ENCODE peak calls at places on chromosomes 4 and X, in six cellular contexts. H is A549, I is MM.1S, K is HepG2, J is GM23338, X is H9. V is an unnamed sample.

GRCh38 chrX:150084474-150085229 is 146.4 kb upstream of the EOLA2 start:
- DNase-seq in J (no peak), K (no peak), H (no peak), I (no peak), X (no peak), V (peak; percentile 73)

GRCh38 chr4:112956458-112956857 is 93.0 kb upstream of the ANK2 start:
- DNase-seq in I (no peak), H (no peak), J (no peak), X (no peak), K (no peak), V (peak; percentile 65)

GRCh38 chrX:84186603-84187358 is 1.2 kb downstream of the RPS6KA6 start:
- DNase-seq in I (peak; percentile 48), J (peak; percentile 44), X (peak; percentile 43), K (no peak), H (peak; percentile 3), V (peak; percentile 83)

GRCh38 chrX:17655232-17656034 is 81.9 kb upstream of the SCML1 start:
- DNase-seq in J (peak; percentile 41), X (peak; percentile 42), K (no peak), I (no peak), H (no peak), V (peak; percentile 86)

GRCh38 chr4:108830509-108831244 is 67.8 kb upstream of the ETNPPL start:
- DNase-seq in X (no peak), I (peak; percentile 97), H (no peak), J (no peak), K (no peak), V (no peak)

GRCh38 chrX:17669458-17669857 is 67.8 kb upstream of the SCML1 start:
- DNase-seq in I (no peak), X (no peak), J (peak; percentile 39), H (no peak), K (no peak), V (no peak)

GRCh38 chrX:104193485-104193884 is 27.2 kb downstream of the FAM199X start:
- DNase-seq in K (no peak), H (no peak), X (no peak), I (no peak), J (no peak), V (no peak)

GRCh38 chr4:14856076-14856926 is 146.0 kb upstream of the CPEB2 start:
- DNase-seq in J (no peak), X (no peak), I (no peak), H (peak; percentile 65), K (peak; percentile 4), V (peak; percentile 96)

GRCh38 chrX:17403231-17403691 is 28.3 kb downstream of the NHS start:
- DNase-seq in H (no peak), J (no peak), X (no peak), K (no peak), I (no peak), V (no peak)

DNA sequence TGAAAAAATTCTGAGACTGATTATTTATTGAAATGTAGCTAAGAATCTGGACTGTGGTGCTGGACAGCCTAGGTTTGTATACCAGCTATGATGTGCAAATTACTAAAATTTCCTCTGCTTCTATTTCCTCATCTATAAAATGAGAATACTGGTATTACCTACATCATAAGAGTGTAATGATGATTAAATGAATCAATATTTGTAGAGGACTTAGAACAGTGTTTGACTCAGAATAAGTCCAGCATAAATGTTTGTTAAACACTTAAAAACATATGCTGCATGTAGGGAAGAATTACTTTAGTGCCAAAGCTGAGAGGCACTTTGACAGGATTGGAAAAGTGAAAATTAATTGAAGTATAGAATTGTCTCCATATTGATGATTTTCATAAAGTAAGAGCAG is 55.3 kb upstream of the TMPRSS11F start:
- DNase-seq in X (no peak), J (no peak), H (no peak), K (no peak), I (no peak), V (no peak)
- TF ChIP-seq CTCF in X (no peak), J (no peak), H (no peak), K (no peak), I (no peak), V (no peak)

GRCh38 chr4:6469898-6470501 is 2.4 kb downstream of the PPP2R2C start:
- DNase-seq in K (no peak), J (no peak), H (peak; percentile 19), I (no peak), X (peak; percentile 20), V (peak; percentile 73)

GRCh38 chr4:6470502-6471302 is 1.7 kb downstream of the PPP2R2C start:
- DNase-seq in K (no peak), X (peak; percentile 44), H (peak; percentile 43), I (no peak), J (peak; percentile 54), V (peak; percentile 96)

GRCh38 chr4:6472387-6473263 is at the start of gene PPP2R2C:
- DNase-seq in X (peak; percentile 42), H (peak; percentile 32), K (no peak), J (peak; percentile 62), I (no peak), V (peak; percentile 62)

GRCh38 chr4:6472008-6472386 is 417 bp downstream of the PPP2R2C start:
- DNase-seq in X (peak; percentile 28), J (no peak), K (no peak), H (no peak), I (no peak), V (peak; percentile 59)

DNA sequence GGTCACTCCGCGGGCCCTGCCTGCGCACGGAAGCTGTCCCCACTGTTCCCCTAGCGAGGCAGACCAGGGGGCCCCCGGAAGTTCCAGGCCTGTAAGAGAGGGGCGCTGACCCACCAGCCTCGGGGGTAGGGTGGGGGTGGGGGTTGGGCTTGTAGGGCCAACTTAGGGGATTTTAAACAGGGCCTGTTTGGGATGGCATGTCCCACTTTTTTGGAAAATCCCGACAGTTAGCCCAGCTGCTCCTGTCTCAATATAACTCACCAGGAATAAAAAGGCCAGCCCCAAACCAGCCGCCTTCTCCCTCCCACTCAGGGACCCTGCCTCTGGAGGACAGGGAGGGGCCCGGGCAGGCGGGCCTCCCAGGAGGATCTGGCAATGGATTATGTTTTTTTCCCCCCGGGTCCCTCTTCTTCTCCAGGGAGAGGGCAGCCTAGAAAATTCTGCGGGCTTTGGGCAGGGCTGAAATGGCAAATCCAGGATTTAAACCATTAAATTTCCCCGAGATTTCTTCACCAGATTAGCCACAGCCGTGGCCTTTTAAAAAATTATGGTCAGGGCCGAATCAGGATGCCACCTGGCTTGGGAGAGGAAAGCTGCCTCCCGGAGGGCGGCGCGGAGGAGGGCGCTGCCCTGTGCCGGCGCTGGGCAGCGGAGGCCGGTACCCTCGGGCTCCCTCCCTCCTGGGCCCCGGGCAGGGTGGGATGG is 959 bp downstream of the PPP2R2C start:
- DNase-seq in K (no peak), X (peak; percentile 41), J (peak; percentile 26), I (no peak), H (peak; percentile 21), V (peak; percentile 90)
- H3K4me2 ChIP-seq in K (peak overlapping the region; percentile 68), X (peak overlapping the region; percentile 49), J (peak overlapping the region; percentile 85), I (no peak overlapping the region), H (peak overlapping the region; percentile 96), V (no peak overlapping the region)

GRCh38 chr4:2084316-2084715 is 25.2 kb downstream of the NAT8L start:
- DNase-seq in X (no peak), K (no peak), J (no peak), H (no peak), I (no peak), V (peak; percentile 81)

GRCh38 chr4:2083826-2084160 is 24.7 kb downstream of the NAT8L start:
- DNase-seq in H (no peak), X (no peak), K (no peak), J (no peak), I (no peak), V (no peak)

GRCh38 chr4:2085496-2085901 is 26.4 kb downstream of the NAT8L start:
- DNase-seq in K (no peak), X (peak; percentile 24), J (no peak), H (no peak), I (no peak), V (peak; percentile 30)

GRCh38 chr4:2089222-2089621 is 30.1 kb downstream of the NAT8L start:
- DNase-seq in X (no peak), I (no peak), J (no peak), H (no peak), K (no peak), V (no peak)

DNA sequence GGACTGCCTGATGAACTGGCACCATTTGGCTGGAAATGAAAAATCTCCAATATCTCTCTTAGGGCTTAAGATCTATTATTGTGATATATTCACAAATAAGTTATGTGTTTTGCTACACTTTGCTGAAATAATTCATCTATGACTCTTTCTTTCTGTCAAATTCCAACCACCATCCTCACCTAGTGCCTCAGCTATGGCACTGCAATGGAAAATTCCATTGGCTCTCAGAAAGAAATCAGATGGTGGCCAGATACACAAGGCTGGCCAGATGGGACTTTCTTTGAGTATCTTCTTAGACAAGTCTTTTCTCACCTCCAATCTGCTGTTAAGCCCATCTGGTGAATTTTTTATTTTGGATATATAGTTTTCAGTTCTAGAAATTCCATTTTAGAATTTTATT is 28.0 kb downstream of the NAT8L start:
- DNase-seq in I (no peak), K (peak; percentile 46), J (peak; percentile 43), H (no peak), X (no peak), V (peak; percentile 22)
- TF ChIP-seq CTCF in I (no peak), K (peak; percentile 47), J (peak; percentile 38), H (no peak), X (peak; percentile 38), V (peak; percentile 29)

DNA sequence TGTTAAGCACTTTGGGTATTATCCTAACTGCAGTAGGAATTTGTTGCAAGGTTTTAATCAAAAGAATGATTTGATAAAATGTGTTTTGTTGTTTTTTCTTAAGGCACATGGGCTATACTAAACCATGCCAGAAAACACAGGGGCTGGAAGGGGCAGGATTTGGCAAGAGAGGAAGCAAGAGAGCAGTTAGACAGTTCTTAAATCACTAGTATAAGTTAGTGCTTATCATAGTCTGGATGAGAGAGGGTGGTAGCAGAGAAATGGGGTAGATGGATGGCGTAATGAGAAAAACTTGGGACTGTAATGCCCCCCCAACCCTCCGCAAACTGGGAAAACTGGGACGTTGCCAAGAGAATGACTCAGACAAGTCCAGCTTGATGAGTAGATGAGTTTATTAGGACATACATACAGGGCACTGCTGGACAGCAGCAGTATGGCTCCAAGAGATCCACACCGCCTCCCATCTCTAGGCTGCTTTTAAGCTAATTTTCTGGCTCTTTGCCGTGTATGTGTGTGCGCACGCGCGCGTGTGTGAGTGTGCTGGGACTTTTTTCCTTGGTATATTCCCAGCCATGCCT is 151.5 kb downstream of the PDLIM5 start:
- DNase-seq in J (no peak), H (no peak), K (no peak), X (no peak), I (no peak), V (peak; percentile 86)
- H3K4me2 ChIP-seq in J (no peak overlapping the region), H (peak overlapping the region; percentile 8), K (no peak overlapping the region), X (no peak overlapping the region), I (no peak overlapping the region), V (no peak overlapping the region)

GRCh38 chrX:137198040-137198439 is 164.2 kb upstream of the GPR101 start:
- DNase-seq in K (no peak), J (no peak), X (no peak), I (no peak), H (no peak), V (no peak)

GRCh38 chrX:137195296-137195695 is 161.5 kb upstream of the GPR101 start:
- DNase-seq in X (no peak), K (no peak), I (no peak), H (no peak), J (no peak), V (no peak)

GRCh38 chrX:137195991-137196390 is 162.2 kb upstream of the GPR101 start:
- DNase-seq in J (no peak), X (no peak), H (no peak), I (no peak), K (no peak), V (no peak)

GRCh38 chrX:137194164-137194563 is 160.4 kb upstream of the GPR101 start:
- DNase-seq in H (peak; percentile 5), X (peak; percentile 53), K (peak; percentile 12), I (peak; percentile 36), J (peak; percentile 68), V (no peak)
- TF ChIP-seq CTCF in H (peak; percentile 29), X (peak; percentile 68), K (peak; percentile 44), I (peak; percentile 74), J (peak; percentile 82), V (peak; percentile 49)

V was measured in osteoblast.